ENCODE peak calls at places on chromosomes 11 and 22, in four cellular contexts. One of them, this sample, is unnamed.
A peak's percentile ranks its signal among the peaks of the same experiment; 100 is the strongest.

GRCh38 chr11:6402561-6402981 is 12.3 kb downstream of the SMPD1 start:
- DNase-seq in mucosa of descending colon: peak; percentile 45
- DNase-seq in RWPE1: no peak
- DNase-seq in endothelial cell: no peak
- DNase-seq in this sample: peak; percentile 77

GRCh38 chr11:65428578-65429068 is 6.0 kb downstream of the NEAT1 start:
- DNase-seq in endothelial cell: no peak
- DNase-seq in mucosa of descending colon: peak; percentile 60
- DNase-seq in RWPE1: no peak
- DNase-seq in this sample: no peak

GRCh38 chr11:94870422-94870821 is 102.3 kb downstream of the AMOTL1 start:
- DNase-seq in RWPE1: no peak
- DNase-seq in endothelial cell: no peak
- DNase-seq in mucosa of descending colon: no peak
- DNase-seq in this sample: no peak

GRCh38 chr11:117458275-117459120 is 130.8 kb downstream of the CEP164 start:
- DNase-seq in RWPE1: peak; percentile 69
- DNase-seq in endothelial cell: no peak
- DNase-seq in mucosa of descending colon: no peak
- DNase-seq in this sample: peak; percentile 68

GRCh38 chr11:96113100-96113710 is 189.3 kb upstream of the MTMR2 start:
- DNase-seq in RWPE1: no peak
- DNase-seq in mucosa of descending colon: no peak
- DNase-seq in endothelial cell: no peak
- DNase-seq in this sample: no peak

GRCh38 chr22:27416553-27417427 is 384.8 kb downstream of the MN1 start:
- DNase-seq in mucosa of descending colon: no peak
- DNase-seq in endothelial cell: no peak
- DNase-seq in RWPE1: peak; percentile 49
- DNase-seq in this sample: no peak

GRCh38 chr11:36581536-36581935 is 12.8 kb upstream of the IFTAP start:
- DNase-seq in RWPE1: no peak
- DNase-seq in mucosa of descending colon: no peak
- DNase-seq in endothelial cell: no peak
- DNase-seq in this sample: no peak

GRCh38 chr11:15716550-15716949 is 601.8 kb downstream of the INSC start:
- DNase-seq in mucosa of descending colon: no peak
- DNase-seq in endothelial cell: no peak
- DNase-seq in RWPE1: peak; percentile 13
- DNase-seq in this sample: no peak

GRCh38 chr22:48874956-48875355 is 952.7 kb downstream of the BRD1 start:
- DNase-seq in endothelial cell: no peak
- DNase-seq in mucosa of descending colon: no peak
- DNase-seq in RWPE1: no peak
- DNase-seq in this sample: no peak

GRCh38 chr22:39152511-39153219 is at the start of gene CBX7:
- DNase-seq in endothelial cell: peak; percentile 83
- DNase-seq in mucosa of descending colon: peak; percentile 96
- DNase-seq in RWPE1: peak; percentile 92
- DNase-seq in this sample: peak; percentile 99

GRCh38 chr22:20064545-20065262 is 15.3 kb upstream of the DGCR8 start:
- DNase-seq in mucosa of descending colon: no peak
- DNase-seq in RWPE1: no peak
- DNase-seq in endothelial cell: no peak
- DNase-seq in this sample: no peak

GRCh38 chr22:46673677-46674236 is 53.6 kb downstream of the GRAMD4 start:
- DNase-seq in RWPE1: no peak
- DNase-seq in mucosa of descending colon: no peak
- DNase-seq in endothelial cell: no peak
- DNase-seq in this sample: peak; percentile 53

GRCh38 chr11:1298695-1299492 is 10.5 kb downstream of the TOLLIP start:
- DNase-seq in RWPE1: peak; percentile 78
- DNase-seq in mucosa of descending colon: peak; percentile 87
- DNase-seq in endothelial cell: no peak
- DNase-seq in this sample: no peak

GRCh38 chr11:66595245-66595904 is 2.4 kb downstream of the CCS start:
- DNase-seq in RWPE1: no peak
- DNase-seq in mucosa of descending colon: peak; percentile 25
- DNase-seq in endothelial cell: no peak
- DNase-seq in this sample: no peak

GRCh38 chr11:119778391-119779194 is 49.6 kb upstream of the NECTIN1 start:
- DNase-seq in mucosa of descending colon: no peak
- DNase-seq in endothelial cell: no peak
- DNase-seq in RWPE1: no peak
- DNase-seq in this sample: no peak

GRCh38 chr11:63459586-63459985 is 31.4 kb downstream of the PLAAT5 start:
- DNase-seq in endothelial cell: no peak
- DNase-seq in mucosa of descending colon: no peak
- DNase-seq in RWPE1: no peak
- DNase-seq in this sample: no peak

GRCh38 chr11:130383363-130384168 is 44.8 kb downstream of the ADAMTS8 start:
- DNase-seq in mucosa of descending colon: peak; percentile 13
- DNase-seq in RWPE1: no peak
- DNase-seq in endothelial cell: no peak
- DNase-seq in this sample: no peak

GRCh38 chr11:1310772-1311468 is 1.5 kb upstream of the TOLLIP start:
- DNase-seq in endothelial cell: no peak
- DNase-seq in RWPE1: no peak
- DNase-seq in mucosa of descending colon: no peak
- DNase-seq in this sample: peak; percentile 54

GRCh38 chr11:1574256-1575242 is 2.5 kb upstream of the DUSP8 start:
- DNase-seq in endothelial cell: peak; percentile 58
- DNase-seq in mucosa of descending colon: peak; percentile 75
- DNase-seq in RWPE1: peak; percentile 51
- DNase-seq in this sample: peak; percentile 79

GRCh38 chr11:91489989-91490388 is 734.6 kb upstream of the FAT3 start:
- DNase-seq in RWPE1: no peak
- DNase-seq in endothelial cell: no peak
- DNase-seq in mucosa of descending colon: no peak
- DNase-seq in this sample: no peak

GRCh38 chr11:84819561-84819960 is 807.6 kb downstream of the DLG2 start:
- DNase-seq in RWPE1: no peak
- DNase-seq in mucosa of descending colon: no peak
- DNase-seq in endothelial cell: no peak
- DNase-seq in this sample: no peak

GRCh38 chr11:6438979-6439571 is 1.7 kb downstream of the HPX start:
- DNase-seq in mucosa of descending colon: peak; percentile 85
- DNase-seq in endothelial cell: peak; percentile 61
- DNase-seq in RWPE1: peak; percentile 36
- DNase-seq in this sample: no peak

GRCh38 chr11:14424096-14424495 is 65.1 kb upstream of the RRAS2 start:
- DNase-seq in endothelial cell: no peak
- DNase-seq in mucosa of descending colon: no peak
- DNase-seq in RWPE1: no peak
- DNase-seq in this sample: no peak

GRCh38 chr22:39089928-39090327 is 7.1 kb upstream of the APOBEC3H start:
- DNase-seq in endothelial cell: no peak
- DNase-seq in mucosa of descending colon: no peak
- DNase-seq in RWPE1: no peak
- DNase-seq in this sample: no peak

GRCh38 chr11:106306942-106307341 is 229.5 kb downstream of the AASDHPPT start:
- DNase-seq in mucosa of descending colon: no peak
- DNase-seq in endothelial cell: no peak
- DNase-seq in RWPE1: no peak
- DNase-seq in this sample: no peak

GRCh38 chr22:36350751-36351594 is 36.8 kb downstream of the MYH9 start:
- DNase-seq in endothelial cell: no peak
- DNase-seq in mucosa of descending colon: no peak
- DNase-seq in RWPE1: no peak
- DNase-seq in this sample: no peak

GRCh38 chr11:107825875-107826274 is 32.7 kb downstream of the SLC35F2 start:
- DNase-seq in RWPE1: no peak
- DNase-seq in endothelial cell: no peak
- DNase-seq in mucosa of descending colon: no peak
- DNase-seq in this sample: no peak

GRCh38 chr22:18119409-18120110 is 9.0 kb downstream of the TUBA8 start:
- DNase-seq in endothelial cell: no peak
- DNase-seq in mucosa of descending colon: no peak
- DNase-seq in RWPE1: no peak
- DNase-seq in this sample: no peak

GRCh38 chr22:36334081-36334831 is 53.5 kb downstream of the MYH9 start:
- DNase-seq in endothelial cell: peak; percentile 25
- DNase-seq in mucosa of descending colon: no peak
- DNase-seq in RWPE1: no peak
- DNase-seq in this sample: no peak

GRCh38 chr11:34052608-34053160 is 1.2 kb downstream of the CAPRIN1 start:
- DNase-seq in mucosa of descending colon: peak; percentile 44
- DNase-seq in RWPE1: peak; percentile 29
- DNase-seq in endothelial cell: peak; percentile 31
- DNase-seq in this sample: no peak

GRCh38 chr11:115665958-115666357 is 161.7 kb upstream of the CADM1 start:
- DNase-seq in endothelial cell: no peak
- DNase-seq in RWPE1: no peak
- DNase-seq in mucosa of descending colon: peak; percentile 19
- DNase-seq in this sample: no peak

GRCh38 chr22:48247829-48248228 is 1485.4 kb downstream of the TBC1D22A start:
- DNase-seq in mucosa of descending colon: no peak
- DNase-seq in endothelial cell: no peak
- DNase-seq in RWPE1: no peak
- DNase-seq in this sample: no peak

GRCh38 chr11:73185680-73186293 is 32.3 kb upstream of the P2RY2 start:
- DNase-seq in RWPE1: peak; percentile 79
- DNase-seq in mucosa of descending colon: no peak
- DNase-seq in endothelial cell: no peak
- DNase-seq in this sample: no peak

GRCh38 chr22:38570841-38571364 is 920 bp upstream of the DMC1 start:
- DNase-seq in endothelial cell: peak; percentile 15
- DNase-seq in RWPE1: peak; percentile 3
- DNase-seq in mucosa of descending colon: peak; percentile 36
- DNase-seq in this sample: peak; percentile 23

GRCh38 chr11:130219148-130219547 is 59.6 kb downstream of the ST14 start:
- DNase-seq in endothelial cell: no peak
- DNase-seq in RWPE1: no peak
- DNase-seq in mucosa of descending colon: no peak
- DNase-seq in this sample: no peak

GRCh38 chr11:35216962-35217667 is 78.1 kb downstream of the CD44 start:
- DNase-seq in endothelial cell: no peak
- DNase-seq in mucosa of descending colon: no peak
- DNase-seq in RWPE1: no peak
- DNase-seq in this sample: no peak

GRCh38 chr22:25060522-25061071 is 108.1 kb downstream of the KIAA1671 start:
- DNase-seq in RWPE1: peak; percentile 19
- DNase-seq in mucosa of descending colon: no peak
- DNase-seq in endothelial cell: no peak
- DNase-seq in this sample: no peak
- TF ChIP-seq CTCF in RWPE1: no peak
- TF ChIP-seq CTCF in mucosa of descending colon: no peak
- TF ChIP-seq CTCF in endothelial cell: peak; percentile 11
- TF ChIP-seq CTCF in this sample: no peak

GRCh38 chr11:26227311-26227710 is 104.6 kb upstream of the ANO3 start:
- DNase-seq in mucosa of descending colon: no peak
- DNase-seq in RWPE1: peak; percentile 52
- DNase-seq in endothelial cell: no peak
- DNase-seq in this sample: peak; percentile 24
- TF ChIP-seq CTCF in mucosa of descending colon: no peak
- TF ChIP-seq CTCF in RWPE1: peak; percentile 60
- TF ChIP-seq CTCF in endothelial cell: no peak
- TF ChIP-seq CTCF in this sample: peak; percentile 49

GRCh38 chr11:56394381-56394780 is 18.1 kb upstream of the OR5AL1 start:
- DNase-seq in endothelial cell: no peak
- DNase-seq in mucosa of descending colon: no peak
- DNase-seq in RWPE1: no peak
- DNase-seq in this sample: no peak

DNA sequence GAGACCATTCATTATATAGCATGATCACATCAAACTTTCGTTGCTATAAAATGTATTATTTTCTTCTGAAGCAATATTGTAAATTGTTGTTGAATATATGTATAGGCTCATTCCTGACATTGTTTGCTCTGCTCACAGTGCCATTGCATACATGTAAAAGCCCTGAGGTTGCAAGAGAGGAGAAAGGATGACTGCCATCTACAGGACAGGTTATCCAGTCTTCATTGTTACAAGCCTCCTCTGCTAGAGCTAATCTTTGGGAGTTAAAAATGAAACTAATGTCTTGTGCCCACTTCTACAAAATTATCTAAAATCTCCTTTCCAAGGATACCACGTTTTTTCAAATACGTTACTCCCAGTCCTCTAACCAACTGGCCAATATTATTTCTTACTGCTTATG is 16.4 kb upstream of the OR5AL1 start:
- DNase-seq in mucosa of descending colon: no peak
- DNase-seq in endothelial cell: no peak
- DNase-seq in RWPE1: no peak
- DNase-seq in this sample: no peak
- TF ChIP-seq CTCF in mucosa of descending colon: no peak
- TF ChIP-seq CTCF in endothelial cell: no peak
- TF ChIP-seq CTCF in RWPE1: no peak
- TF ChIP-seq CTCF in this sample: no peak

DNA sequence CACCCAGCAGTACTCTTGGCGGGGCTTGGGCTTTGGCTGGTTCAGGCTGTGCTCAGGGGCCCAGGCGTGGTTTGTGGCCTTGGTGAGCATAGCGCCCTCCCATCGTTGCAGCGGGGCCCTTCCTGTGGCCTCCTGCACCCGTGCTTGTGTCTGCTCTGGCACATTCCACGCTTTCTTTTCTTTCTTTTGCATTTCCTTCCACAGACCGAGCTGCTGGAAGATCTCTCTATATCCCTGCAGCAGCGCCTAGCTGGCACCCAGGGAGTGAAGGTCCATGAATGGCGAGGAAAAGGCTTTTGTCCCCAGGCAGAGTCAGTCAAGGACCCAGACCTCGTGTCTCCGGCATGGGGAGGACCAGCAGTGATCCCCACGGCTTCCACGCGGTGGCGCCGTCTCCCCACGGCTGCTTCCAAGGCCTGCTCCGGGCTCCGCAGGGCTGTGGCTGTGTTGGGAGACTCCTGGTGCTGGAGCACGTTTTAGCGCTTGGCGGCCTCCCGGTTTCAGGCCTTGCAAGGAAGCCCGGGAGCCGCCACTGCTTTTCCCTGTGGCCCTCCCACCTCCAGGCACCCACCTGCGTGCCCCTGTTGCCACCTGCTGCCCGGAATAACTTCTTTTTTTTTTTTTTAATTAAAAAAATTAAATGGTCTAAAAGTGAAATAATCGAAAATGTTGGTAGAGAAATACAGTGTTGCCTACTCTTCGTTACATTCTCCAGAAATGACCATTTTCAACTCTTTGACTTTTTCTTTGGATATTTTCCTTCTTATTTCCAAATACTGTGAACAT is 28.5 kb downstream of the GLB1L2 start:
- DNase-seq in endothelial cell: peak; percentile 98
- DNase-seq in RWPE1: peak; percentile 83
- DNase-seq in mucosa of descending colon: peak; percentile 89
- DNase-seq in this sample: peak; percentile 87
- TF ChIP-seq CTCF in endothelial cell: peak; percentile 78
- TF ChIP-seq CTCF in RWPE1: peak; percentile 78
- TF ChIP-seq CTCF in mucosa of descending colon: peak; percentile 78
- TF ChIP-seq CTCF in this sample: peak; percentile 76

GRCh38 chr11:70082829-70083228 is 4.7 kb downstream of the ANO1 start:
- DNase-seq in RWPE1: no peak
- DNase-seq in endothelial cell: peak; percentile 27
- DNase-seq in mucosa of descending colon: peak; percentile 17
- DNase-seq in this sample: no peak
- TF ChIP-seq CTCF in RWPE1: no peak
- TF ChIP-seq CTCF in endothelial cell: no peak
- TF ChIP-seq CTCF in mucosa of descending colon: no peak
- TF ChIP-seq CTCF in this sample: no peak